ENCODE peak calls at places on chromosomes 5 and 9, in eight cellular contexts. P, H, L, Q, I, G, B and U are unnamed samples.

GRCh38 chr5:72951850-72952468 is 3.9 kb upstream of the FCHO2 start:
- DNase-seq in L (no peak), P (peak), B (no peak), G (peak), Q (no peak), I (peak), H (no peak), U (no peak)

GRCh38 chr5:78594946-78595921 is 53.3 kb downstream of the LHFPL2 start:
- DNase-seq in B (no peak), H (peak), P (peak), L (peak), Q (no peak), I (peak), G (peak), U (peak)

GRCh38 chr9:70618784-70619183 is 204.3 kb upstream of the KLF9 start:
- DNase-seq in P (no peak), B (peak), H (no peak), Q (no peak), G (no peak), L (no peak), I (no peak), U (no peak)

GRCh38 chr9:121196389-121196788 is 5.3 kb downstream of the RAB14 start:
- DNase-seq in B (no peak), P (peak), L (no peak), I (no peak), G (no peak), H (no peak), Q (no peak), U (no peak)

GRCh38 chr5:152523964-152524363 is 118.9 kb upstream of the NMUR2 start:
- DNase-seq in G (no peak), I (peak), P (no peak), H (no peak), B (no peak), Q (no peak), L (no peak), U (no peak)

GRCh38 chr9:96219615-96220257 is 82.2 kb downstream of the HSD17B3 start:
- DNase-seq in I (peak), G (no peak), B (peak), L (no peak), P (no peak), H (no peak), Q (no peak), U (no peak)

GRCh38 chr5:9358961-9359686 is 186.8 kb downstream of the SEMA5A start:
- DNase-seq in I (peak), P (no peak), B (no peak), G (peak), L (peak), Q (no peak), H (no peak), U (peak)

GRCh38 chr9:78236511-78236950 is 656 bp downstream of the CEP78 start:
- DNase-seq in P (peak), L (no peak), I (peak), G (no peak), H (no peak), B (no peak), Q (no peak), U (no peak)

GRCh38 chr9:116312221-116312620 is 158.6 kb downstream of the PAPPA start:
- DNase-seq in H (no peak), L (no peak), Q (no peak), B (no peak), P (no peak), I (no peak), G (peak), U (no peak)

GRCh38 chr9:130549093-130549735 is 30.2 kb upstream of the FUBP3 start:
- DNase-seq in L (no peak), P (peak), B (no peak), Q (no peak), G (no peak), I (no peak), H (no peak), U (no peak)

GRCh38 chr9:124613849-124614248 is 106.7 kb upstream of the NR5A1 start:
- DNase-seq in P (no peak), Q (no peak), H (no peak), G (no peak), B (no peak), L (no peak), I (no peak), U (no peak)

GRCh38 chr5:11955386-11955785 is 51.1 kb upstream of the CTNND2 start:
- DNase-seq in B (no peak), G (peak), H (no peak), L (no peak), I (peak), P (no peak), Q (no peak), U (peak)

GRCh38 chr5:179079165-179079987 is 19.2 kb downstream of the ZNF354C start:
- DNase-seq in P (no peak), H (no peak), Q (no peak), G (peak), B (no peak), L (no peak), I (peak), U (no peak)

GRCh38 chr9:135294826-135295225 is 184.8 kb upstream of the PPP1R26 start:
- DNase-seq in G (no peak), H (no peak), P (no peak), B (no peak), I (no peak), Q (no peak), L (no peak), U (no peak)

GRCh38 chr5:120457839-120458507 is 6.1 kb upstream of the PRR16 start:
- DNase-seq in B (peak), Q (no peak), H (peak), P (peak), I (peak), G (peak), L (no peak), U (no peak)

GRCh38 chr9:121048618-121049017 is 1.5 kb downstream of the C5 start:
- DNase-seq in G (no peak), Q (no peak), H (no peak), B (no peak), P (no peak), L (no peak), I (peak), U (peak)

GRCh38 chr9:108478431-108478837 is 377.4 kb downstream of the ACTL7B start:
- DNase-seq in B (no peak), Q (no peak), H (no peak), G (peak), P (peak), I (peak), L (peak), U (peak)

GRCh38 chr9:137236238-137236935 is 4.7 kb upstream of the TUBB4B start:
- DNase-seq in G (peak), P (peak), L (peak), B (peak), Q (no peak), H (peak), I (peak), U (peak)

GRCh38 chr9:134972140-134972539 is 54.4 kb upstream of the FCN1 start:
- DNase-seq in L (no peak), Q (no peak), I (no peak), P (no peak), G (no peak), B (no peak), H (no peak), U (no peak)

GRCh38 chr9:107585465-107585864 is 95.9 kb upstream of the KLF4 start:
- DNase-seq in L (no peak), G (no peak), H (no peak), I (no peak), Q (no peak), B (no peak), P (no peak), U (no peak)

GRCh38 chr5:170861855-170862766 is at the start of gene RANBP17:
- DNase-seq in L (no peak), Q (no peak), P (no peak), H (peak), I (peak), B (peak), G (peak), U (peak)

GRCh38 chr9:138072161-138072842 is 194.7 kb downstream of the CACNA1B start:
- DNase-seq in B (no peak), G (no peak), P (no peak), H (no peak), I (no peak), Q (no peak), L (no peak), U (no peak)

GRCh38 chr5:1246711-1247431 is 21.7 kb downstream of the SLC6A18 start:
- DNase-seq in P (peak), I (peak), H (peak), Q (no peak), L (no peak), G (no peak), B (peak), U (no peak)

GRCh38 chr5:1244976-1245375 is 19.8 kb downstream of the SLC6A18 start:
- DNase-seq in P (no peak), I (no peak), H (no peak), G (no peak), Q (no peak), L (no peak), B (no peak), U (no peak)

GRCh38 chr5:1244255-1244654 is 19.1 kb downstream of the SLC6A18 start:
- DNase-seq in Q (no peak), B (no peak), L (no peak), P (no peak), I (no peak), G (no peak), H (no peak), U (no peak)

GRCh38 chr5:1247811-1248210 is 22.6 kb downstream of the SLC6A18 start:
- DNase-seq in P (no peak), I (no peak), H (no peak), G (no peak), Q (no peak), L (no peak), B (no peak), U (no peak)

GRCh38 chr5:1245901-1246576 is 20.9 kb downstream of the SLC6A18 start:
- DNase-seq in L (no peak), B (no peak), P (no peak), I (no peak), Q (no peak), H (no peak), G (no peak), U (no peak)
- H3K4me3 ChIP-seq in L (no peak), B (no peak), P (no peak), I (no peak), Q (no peak), H (no peak), G (no peak), U (no peak)

DNA sequence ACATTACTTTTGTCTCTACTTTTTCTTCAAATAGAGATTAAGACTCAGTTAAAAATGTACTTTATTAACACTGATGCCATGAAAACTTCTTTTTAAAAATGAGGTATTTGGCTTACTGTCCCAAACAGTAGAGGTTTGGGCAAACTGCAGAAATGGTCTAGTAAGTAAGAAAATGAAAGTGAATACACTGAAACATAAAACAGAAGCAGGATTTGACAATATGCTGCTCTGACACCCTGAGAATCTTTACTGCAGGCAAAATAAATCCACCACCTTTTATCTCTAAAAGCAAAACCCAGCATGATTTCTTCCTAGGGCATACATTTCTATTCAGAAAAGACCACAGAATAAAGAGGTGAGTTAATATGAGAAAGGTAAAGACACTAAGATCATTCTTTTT is 86.2 kb downstream of the SLC38A9 start:
- DNase-seq in I (no peak), L (no peak), P (peak), B (no peak), Q (no peak), G (no peak), H (no peak), U (no peak)
- H3K4me3 ChIP-seq in I (no peak), L (no peak), P (no peak), B (no peak), Q (no peak), G (no peak), H (no peak), U (no peak)

GRCh38 chr5:54522080-54522479 is 4.5 kb downstream of the SNX18 start:
- DNase-seq in H (no peak), B (no peak), G (no peak), L (no peak), P (no peak), Q (no peak), I (peak), U (no peak)
- H3K4me3 ChIP-seq in H (no peak), B (peak), G (no peak), L (peak), P (no peak), Q (peak), I (peak), U (peak)

GRCh38 chr5:150641826-150642566 is 1.5 kb downstream of the SYNPO start:
- DNase-seq in H (no peak), I (peak), G (no peak), L (no peak), Q (no peak), B (no peak), P (no peak), U (no peak)
- H3K4me3 ChIP-seq in H (no peak), I (peak), G (peak), L (peak), Q (peak), B (peak), P (no peak), U (peak)

GRCh38 chr9:127755558-127756060 is 20.5 kb upstream of the TOR2A start:
- DNase-seq in L (no peak), B (no peak), P (no peak), G (no peak), H (no peak), Q (no peak), I (no peak), U (no peak)

GRCh38 chr9:127756233-127756632 is 21.1 kb upstream of the TOR2A start:
- DNase-seq in P (no peak), L (no peak), B (no peak), H (no peak), G (no peak), I (no peak), Q (no peak), U (no peak)

GRCh38 chr9:127753556-127753955 is 18.5 kb upstream of the TOR2A start:
- DNase-seq in G (no peak), I (no peak), P (no peak), Q (no peak), L (no peak), H (no peak), B (no peak), U (no peak)

GRCh38 chr9:127754099-127754760 is 19.1 kb upstream of the TOR2A start:
- DNase-seq in P (no peak), I (peak), G (no peak), H (no peak), B (no peak), L (no peak), Q (no peak), U (no peak)

DNA sequence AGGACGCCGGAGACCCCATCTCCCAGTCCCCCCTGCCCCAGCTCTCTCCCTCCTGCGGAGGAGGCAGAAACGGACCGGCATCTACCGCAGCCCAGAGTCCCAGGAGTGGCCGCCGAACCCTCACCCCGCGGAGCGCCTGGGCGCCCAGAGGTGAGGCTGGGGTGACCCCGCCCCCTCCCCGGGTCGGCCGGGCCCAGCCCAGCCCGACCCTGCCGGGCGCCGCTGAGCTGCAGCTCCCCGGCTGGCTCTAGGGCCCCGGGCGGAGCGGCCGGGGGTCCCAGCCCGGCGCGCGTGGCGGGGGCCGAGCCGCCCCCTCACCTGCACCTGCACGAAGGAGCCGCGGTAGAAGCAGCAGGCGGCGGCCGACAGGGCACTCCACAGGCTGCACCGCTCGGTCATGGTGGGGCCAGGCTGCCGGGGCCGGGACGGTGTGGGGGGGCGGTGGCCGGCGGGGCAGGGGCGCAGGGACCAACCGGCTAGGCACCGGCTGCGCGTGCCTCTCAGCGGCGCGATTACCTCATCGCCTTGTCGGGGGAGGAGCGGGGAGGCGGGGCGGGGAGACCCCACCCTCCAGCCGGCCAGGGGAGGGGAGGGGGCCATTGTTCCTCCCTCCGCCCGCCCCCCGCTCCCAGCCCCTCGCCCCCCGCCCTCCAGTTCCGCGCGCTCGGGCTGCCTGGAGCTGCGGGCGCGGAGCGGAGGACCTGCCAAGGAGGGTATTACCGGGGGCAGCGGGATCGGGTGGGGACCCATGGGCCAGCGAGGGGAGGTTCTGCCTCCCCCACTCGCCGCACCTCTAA is 19.9 kb upstream of the TOR2A start:
- DNase-seq in Q (no peak), I (no peak), H (no peak), B (no peak), G (no peak), L (no peak), P (no peak), U (no peak)
- H3K4me3 ChIP-seq in Q (peak), I (no peak), H (peak), B (peak), G (no peak), L (no peak), P (no peak), U (no peak)

GRCh38 chr5:16933337-16933736 is 2.8 kb downstream of the MYO10 start:
- DNase-seq in G (no peak), P (no peak), H (no peak), Q (no peak), L (no peak), B (no peak), I (peak), U (no peak)
- H3K4me3 ChIP-seq in G (peak), P (no peak), H (peak), Q (peak), L (peak), B (peak), I (peak), U (peak)

GRCh38 chr5:55102345-55102744 is at the start of gene GZMA:
- DNase-seq in Q (no peak), I (no peak), B (no peak), L (no peak), H (no peak), P (no peak), G (peak), U (no peak)
- H3K4me3 ChIP-seq in Q (peak), I (no peak), B (no peak), L (no peak), H (no peak), P (no peak), G (no peak), U (no peak)

GRCh38 chr9:104961701-104962359 is 33.9 kb upstream of the ABCA1 start:
- DNase-seq in L (no peak), P (no peak), G (no peak), Q (no peak), B (no peak), H (no peak), I (peak), U (no peak)
- H3K4me3 ChIP-seq in L (no peak), P (no peak), G (no peak), Q (no peak), B (no peak), H (no peak), I (no peak), U (no peak)

GRCh38 chr5:123285122-123286011 is 137.8 kb downstream of the CEP120 start:
- DNase-seq in H (no peak), P (no peak), G (peak), I (peak), B (no peak), Q (no peak), L (no peak), U (no peak)
- H3K4me3 ChIP-seq in H (no peak), P (no peak), G (peak), I (peak), B (peak), Q (peak), L (peak), U (peak)

GRCh38 chr5:56818409-56819026 is 3.2 kb downstream of the MAP3K1 start:
- DNase-seq in Q (no peak), G (peak), P (no peak), B (no peak), H (no peak), L (no peak), I (peak), U (no peak)
- H3K4me3 ChIP-seq in Q (peak), G (no peak), P (peak), B (peak), H (peak), L (peak), I (no peak), U (no peak)